ENCODE peak calls at places on chromosomes 7 and 10, in four cellular contexts. Q is Peyer's patch; Z is spleen; N is activated naive CD4-positive, alpha-beta T cell. R is an unnamed sample.

GRCh38 chr7:103574536-103574935 is 128.5 kb upstream of the SLC26A5 start:
- DNase-seq in N (no peak), Z (no peak), Q (no peak), R (no peak)

GRCh38 chr7:30888783-30889182 is 22.9 kb upstream of the AQP1 start:
- DNase-seq in Q (no peak), N (no peak), Z (no peak), R (no peak)

GRCh38 chr10:24008164-24009066 is 200.5 kb upstream of the KIAA1217 start:
- DNase-seq in Q (no peak), N (no peak), Z (no peak), R (no peak)

GRCh38 chr10:11293332-11293731 is 275.7 kb downstream of the CELF2 start:
- DNase-seq in Q (no peak), Z (no peak), N (no peak), R (no peak)

GRCh38 chr7:22356010-22356854 is 722 bp downstream of the RAPGEF5 start:
- DNase-seq in Z (peak; percentile 78), Q (peak; percentile 49), N (no peak), R (no peak)

GRCh38 chr7:153887756-153888591 is 164.2 kb upstream of the DPP6 start:
- DNase-seq in Q (no peak), Z (no peak), N (no peak), R (no peak)

GRCh38 chr10:45052700-45053099 is 52.0 kb downstream of the ZNF22 start:
- DNase-seq in Z (no peak), Q (no peak), N (no peak), R (no peak)

GRCh38 chr10:73997479-73997805 is 474 bp upstream of the VCL start:
- DNase-seq in Q (peak; percentile 90), Z (no peak), N (peak; percentile 83), R (no peak)

GRCh38 chr10:63497321-63497720 is 23.9 kb upstream of the REEP3 start:
- DNase-seq in Q (no peak), Z (no peak), N (no peak), R (no peak)

GRCh38 chr10:43262902-43263466 is 3.9 kb downstream of the RASGEF1A start:
- DNase-seq in Z (no peak), Q (peak; percentile 40), N (no peak), R (no peak)

GRCh38 chr7:36001546-36001945 is 151.5 kb upstream of the EEPD1 start:
- DNase-seq in Q (no peak), Z (no peak), N (no peak), R (no peak)

GRCh38 chr10:25294032-25294926 is 119.5 kb downstream of the GPR158 start:
- DNase-seq in Z (no peak), Q (no peak), N (no peak), R (no peak)

GRCh38 chr10:128463991-128464755 is 337.9 kb upstream of the MKI67 start:
- DNase-seq in N (no peak), Q (peak; percentile 58), Z (peak; percentile 81), R (peak; percentile 69)

GRCh38 chr7:102320601-102321350 is 34.1 kb downstream of the SH2B2 start:
- DNase-seq in Z (peak; percentile 54), Q (no peak), N (no peak), R (no peak)

GRCh38 chr10:116073025-116073424 is 200.0 kb downstream of the GFRA1 start:
- DNase-seq in Z (no peak), Q (no peak), N (no peak), R (no peak)

GRCh38 chr7:33623267-33623666 is 282.1 kb upstream of the BMPER start:
- DNase-seq in Z (no peak), Q (no peak), N (no peak), R (no peak)

GRCh38 chr7:157503229-157503628 is 166.4 kb downstream of the DNAJB6 start:
- DNase-seq in Q (no peak), N (no peak), Z (peak; percentile 33), R (no peak)

GRCh38 chr10:120943542-120943941 is 92.4 kb downstream of the WDR11 start:
- DNase-seq in Q (no peak), Z (no peak), N (no peak), R (no peak)

R was measured in memory B cell.